ENCODE peak calls at places on chromosomes 1 and 21, in four cellular contexts. V is stomach, J is uterus, A is HCT116. E is an unnamed sample.

GRCh38 chr1:233040494-233040893 is 90.1 kb downstream of the NTPCR start:
- DNase-seq in V (no peak), J (no peak), A (no peak), E (no peak)

GRCh38 chr1:18091660-18092446 is 15.7 kb upstream of the IGSF21 start:
- DNase-seq in V (no peak), J (no peak), A (no peak), E (no peak)

GRCh38 chr1:8590696-8591351 is 226.6 kb downstream of the RERE start:
- DNase-seq in V (no peak), J (no peak), A (no peak), E (no peak)

GRCh38 chr21:30605968-30606367 is 5.1 kb downstream of the KRTAP22-1 start:
- DNase-seq in V (no peak), J (no peak), A (no peak), E (no peak)

GRCh38 chr1:27726173-27726793 is 522 bp downstream of the FAM76A start:
- DNase-seq in V (peak; percentile 44), J (peak; percentile 51), A (peak; percentile 19), E (peak; percentile 72)

GRCh38 chr1:47765236-47765635 is 231.9 kb downstream of the TRABD2B start:
- DNase-seq in V (no peak), J (no peak), A (no peak), E (no peak)

GRCh38 chr21:42548687-42549406 is 35.2 kb downstream of the SLC37A1 start:
- DNase-seq in V (no peak), J (no peak), A (no peak), E (no peak)

GRCh38 chr1:10561955-10562354 is 87.2 kb downstream of the PEX14 start:
- DNase-seq in V (no peak), J (no peak), A (peak; percentile 16), E (no peak)

GRCh38 chr1:66143661-66144060 is 351.0 kb downstream of the PDE4B start:
- DNase-seq in V (no peak), J (no peak), A (no peak), E (no peak)

GRCh38 chr1:86695400-86695799 is 9.0 kb upstream of the SH3GLB1 start:
- DNase-seq in V (no peak), J (no peak), A (no peak), E (no peak)

GRCh38 chr1:59057211-59057694 is 239.6 kb upstream of the FGGY start:
- DNase-seq in V (peak; percentile 56), J (peak; percentile 91), A (no peak), E (peak; percentile 51)

GRCh38 chr1:116880952-116881351 is 28.8 kb upstream of the PTGFRN start:
- DNase-seq in V (no peak), J (peak; percentile 56), A (no peak), E (peak; percentile 46)

GRCh38 chr1:27000817-27001460 is 7.4 kb downstream of the TRNP1 start:
- DNase-seq in V (no peak), J (no peak), A (no peak), E (no peak)

GRCh38 chr1:201354901-201355295 is 22.6 kb downstream of the TNNT2 start:
- DNase-seq in V (no peak), J (no peak), A (no peak), E (no peak)

GRCh38 chr1:65334081-65334480 is 24.7 kb downstream of the DNAJC6 start:
- DNase-seq in V (no peak), J (no peak), A (no peak), E (no peak)

GRCh38 chr1:199404191-199404590 is 623.3 kb upstream of the NR5A2 start:
- DNase-seq in V (no peak), J (no peak), A (no peak), E (no peak)

GRCh38 chr1:39085174-39085573 is 59.0 kb downstream of the NDUFS5 start:
- DNase-seq in V (no peak), J (no peak), A (no peak), E (no peak)

GRCh38 chr1:204292733-204293132 is 67.0 kb downstream of the PLEKHA6 start:
- DNase-seq in V (no peak), J (peak; percentile 49), A (no peak), E (no peak)

GRCh38 chr1:236311040-236311439 is 29.3 kb upstream of the ERO1B start:
- DNase-seq in V (no peak), J (no peak), A (no peak), E (no peak)

GRCh38 chr1:211923065-211923464 is 92.5 kb upstream of the LPGAT1 start:
- DNase-seq in V (no peak), J (no peak), A (no peak), E (no peak)

GRCh38 chr1:153572569-153573015 is 6.9 kb upstream of the S100A2 start:
- DNase-seq in V (peak; percentile 91), J (peak; percentile 75), A (peak; percentile 84), E (peak; percentile 88)

GRCh38 chr21:14550200-14550599 is 4.1 kb upstream of the SAMSN1 start:
- DNase-seq in V (no peak), J (no peak), A (no peak), E (no peak)

GRCh38 chr1:86541859-86542258 is 5.0 kb upstream of the CLCA4 start:
- DNase-seq in V (no peak), J (no peak), A (no peak), E (no peak)

GRCh38 chr1:154501423-154502065 is 475 bp upstream of the TDRD10 start:
- DNase-seq in V (peak; percentile 40), J (peak; percentile 75), A (no peak), E (peak; percentile 62)

GRCh38 chr1:3453891-3454810 is at the start of gene ARHGEF16:
- DNase-seq in V (peak; percentile 93), J (no peak), A (peak; percentile 66), E (peak; percentile 39)
- H3K4me3 ChIP-seq in V (peak within 1 kb of the TSS; percentile 62), J (no peak within 1 kb of the TSS), A (peak within 1 kb of the TSS; percentile 84), E (peak within 1 kb of the TSS; percentile 62)

DNA sequence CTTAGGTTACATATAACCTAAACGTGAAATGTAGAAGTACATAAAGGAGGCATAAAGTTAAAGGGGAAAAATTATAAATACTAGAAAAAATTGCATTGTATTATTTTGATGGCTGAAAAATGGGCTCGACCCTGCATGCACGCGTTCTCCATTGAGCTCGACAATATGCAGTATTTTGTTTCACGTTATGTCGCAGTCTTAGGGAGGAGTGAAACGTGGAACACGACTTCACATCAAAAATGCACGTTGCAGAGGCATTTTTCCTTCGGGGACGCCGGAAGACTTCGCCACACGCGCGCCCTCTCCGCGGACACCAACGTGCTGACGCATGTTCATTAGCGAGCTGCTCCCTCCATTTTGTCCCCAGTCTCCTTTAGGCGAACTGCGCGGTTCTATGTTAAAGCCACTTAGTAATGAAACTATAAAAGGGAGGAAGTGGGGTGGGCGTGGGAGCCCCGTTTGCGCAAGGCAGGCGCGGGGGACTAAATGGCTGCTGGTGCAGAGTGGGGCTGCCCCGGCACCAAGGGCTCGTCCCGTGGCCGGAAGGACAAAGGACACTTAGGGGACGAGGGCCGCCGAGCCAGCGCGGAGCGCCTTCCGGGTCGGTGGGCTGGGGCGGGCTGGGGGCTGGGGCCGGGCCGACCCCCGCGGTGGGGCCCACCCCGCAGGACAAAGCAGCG is 722 bp upstream of the COX20 start:
- DNase-seq in V (peak; percentile 82), J (no peak), A (peak; percentile 75), E (peak; percentile 86)
- TF ChIP-seq POLR2A in V (no peak), J (peak; percentile 53), A (no peak), E (no peak)

GRCh38 chr21:43919283-43919682 is 54.3 kb downstream of the AGPAT3 start:
- DNase-seq in V (no peak), J (no peak), A (no peak), E (no peak)

GRCh38 chr21:43921602-43921978 is 56.6 kb downstream of the AGPAT3 start:
- DNase-seq in V (no peak), J (no peak), A (no peak), E (no peak)

GRCh38 chr21:43921979-43922945 is 57.2 kb downstream of the AGPAT3 start:
- DNase-seq in V (no peak), J (no peak), A (no peak), E (no peak)

GRCh38 chr21:43918385-43918947 is 53.4 kb downstream of the AGPAT3 start:
- DNase-seq in V (no peak), J (no peak), A (no peak), E (no peak)

DNA sequence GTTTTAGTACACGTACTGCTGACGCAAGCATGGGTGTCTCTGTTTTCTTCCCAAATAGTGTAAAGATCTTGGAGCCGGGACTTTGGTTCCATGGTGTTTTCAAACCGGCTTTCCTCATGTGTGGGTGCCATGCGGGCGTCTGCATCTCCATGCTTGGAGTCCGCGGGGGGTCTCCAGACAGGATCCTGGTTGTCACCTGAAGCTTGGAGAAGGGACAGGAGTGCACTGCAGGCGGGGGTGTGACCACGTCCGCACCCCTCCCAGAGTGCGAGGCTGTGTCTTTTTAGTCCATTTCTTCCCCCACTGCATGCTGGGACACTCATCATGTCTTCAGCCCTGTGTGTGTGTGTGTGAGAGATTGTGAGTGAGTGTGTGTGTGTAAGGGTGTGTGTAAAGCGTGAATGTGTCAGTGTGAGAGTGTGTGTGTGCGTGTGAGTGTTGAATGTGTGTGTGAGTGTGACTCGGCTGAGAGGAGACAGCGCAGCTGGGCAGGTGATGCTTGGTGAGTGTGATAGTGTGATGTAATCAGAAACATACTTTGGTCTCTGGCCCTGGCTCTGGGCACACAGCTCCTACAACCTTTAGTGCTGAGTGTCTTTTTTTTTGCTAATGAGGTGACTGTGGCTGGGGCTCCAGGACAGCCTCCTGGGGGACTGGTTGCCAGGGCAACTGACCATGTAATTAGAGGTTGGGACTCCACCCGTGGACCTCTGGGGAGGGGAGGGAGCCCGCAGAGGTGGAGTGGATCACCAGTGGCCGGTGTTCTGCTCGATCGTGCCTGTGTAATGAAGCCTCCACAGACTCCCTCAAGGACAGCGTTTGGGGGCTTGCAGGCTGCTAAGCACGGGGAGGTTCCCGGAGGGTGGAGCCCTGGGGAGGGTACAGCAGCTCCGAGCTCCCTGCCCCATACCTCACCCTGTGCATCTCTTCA is 55.1 kb downstream of the AGPAT3 start:
- DNase-seq in V (no peak), J (no peak), A (no peak), E (no peak)
- H3K9me3 ChIP-seq in V (no peaks in the 10 kb centered on the region), J (no peaks in the 10 kb centered on the region), A (no peaks in the 10 kb centered on the region), E (no peaks in the 10 kb centered on the region)

GRCh38 chr1:170872663-170873062 is 62.7 kb upstream of the MROH9 start:
- DNase-seq in V (no peak), J (no peak), A (no peak), E (no peak)

GRCh38 chr1:170866646-170867045 is 68.7 kb upstream of the MROH9 start:
- DNase-seq in V (no peak), J (no peak), A (no peak), E (no peak)

DNA sequence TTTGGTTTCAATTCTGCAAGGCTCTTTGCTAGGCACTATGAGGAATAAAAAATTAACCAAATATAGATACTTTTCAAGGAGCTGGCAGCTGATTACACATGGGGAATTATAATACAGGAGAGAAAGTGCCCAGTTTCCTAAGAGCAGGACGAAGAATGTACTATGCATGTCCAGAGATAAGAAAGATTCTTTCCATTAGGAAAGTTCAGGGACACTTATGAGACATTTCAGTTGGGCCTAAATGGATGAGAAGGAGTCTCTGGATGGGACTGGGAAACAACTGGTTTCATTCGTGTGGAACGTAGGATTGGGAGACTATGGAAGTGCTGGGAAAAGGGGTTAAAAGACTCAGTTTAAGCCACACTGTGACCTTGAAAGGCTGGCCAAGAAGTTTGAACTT is 63.5 kb upstream of the MROH9 start:
- DNase-seq in V (no peak), J (no peak), A (no peak), E (no peak)
- H3K4me3 ChIP-seq in V (no peak overlapping the region), J (no peak overlapping the region), A (no peak overlapping the region), E (no peak overlapping the region)